ENCODE peak calls at places on chromosomes 16 and 17, in six cellular contexts. V, S, M, Q, L and Y are unnamed samples.

GRCh38 chr16:67230809-67231660 is 4.1 kb downstream of the TMEM208 start:
- DNase-seq in Q (no peak), L (no peak), V (peak), M (no peak), S (no peak), Y (no peak)

GRCh38 chr16:81424761-81425160 is 19.8 kb upstream of the CMIP start:
- DNase-seq in V (no peak), L (peak), Q (no peak), M (peak), S (no peak), Y (peak)

GRCh38 chr17:8041249-8041928 is 2.5 kb downstream of the ALOX15B start:
- DNase-seq in L (peak), Q (peak), M (no peak), S (peak), V (peak), Y (peak)

GRCh38 chr17:77365584-77366186 is 224.9 kb downstream of the SEC14L1 start:
- DNase-seq in V (peak), Q (peak), L (no peak), S (no peak), M (no peak), Y (peak)

GRCh38 chr16:21276090-21276489 is 2.0 kb downstream of the CRYM start:
- DNase-seq in V (no peak), M (no peak), S (no peak), L (no peak), Q (no peak), Y (no peak)

GRCh38 chr16:14280541-14280940 is 209.4 kb downstream of the MRTFB start:
- DNase-seq in L (no peak), S (no peak), Q (no peak), M (no peak), V (peak), Y (no peak)

GRCh38 chr17:28901866-28902818 is 737 bp downstream of the DHRS13 start:
- DNase-seq in L (peak), S (peak), M (no peak), V (peak), Q (peak), Y (no peak)

GRCh38 chr16:75092777-75093176 is 23.8 kb downstream of the LDHD start:
- DNase-seq in S (peak), M (no peak), V (no peak), L (no peak), Q (no peak), Y (no peak)

GRCh38 chr16:1057252-1057932 is 15.2 kb upstream of the SSTR5 start:
- DNase-seq in L (no peak), Q (peak), V (peak), M (no peak), S (peak), Y (peak)

GRCh38 chr17:70774339-70775110 is 605.2 kb downstream of the KCNJ2 start:
- DNase-seq in L (no peak), S (no peak), Q (no peak), M (no peak), V (no peak), Y (no peak)

GRCh38 chr16:54648575-54648974 is 282.1 kb upstream of the IRX5 start:
- DNase-seq in Q (no peak), S (peak), L (no peak), M (no peak), V (no peak), Y (no peak)

GRCh38 chr17:46139365-46140210 is 53.6 kb downstream of the KANSL1 start:
- DNase-seq in L (no peak), V (no peak), Q (no peak), M (no peak), S (no peak), Y (peak)

GRCh38 chr16:749010-749409 is 8.2 kb upstream of the CIAO3 start:
- DNase-seq in M (no peak), S (no peak), V (peak), L (no peak), Q (no peak), Y (no peak)

DNA sequence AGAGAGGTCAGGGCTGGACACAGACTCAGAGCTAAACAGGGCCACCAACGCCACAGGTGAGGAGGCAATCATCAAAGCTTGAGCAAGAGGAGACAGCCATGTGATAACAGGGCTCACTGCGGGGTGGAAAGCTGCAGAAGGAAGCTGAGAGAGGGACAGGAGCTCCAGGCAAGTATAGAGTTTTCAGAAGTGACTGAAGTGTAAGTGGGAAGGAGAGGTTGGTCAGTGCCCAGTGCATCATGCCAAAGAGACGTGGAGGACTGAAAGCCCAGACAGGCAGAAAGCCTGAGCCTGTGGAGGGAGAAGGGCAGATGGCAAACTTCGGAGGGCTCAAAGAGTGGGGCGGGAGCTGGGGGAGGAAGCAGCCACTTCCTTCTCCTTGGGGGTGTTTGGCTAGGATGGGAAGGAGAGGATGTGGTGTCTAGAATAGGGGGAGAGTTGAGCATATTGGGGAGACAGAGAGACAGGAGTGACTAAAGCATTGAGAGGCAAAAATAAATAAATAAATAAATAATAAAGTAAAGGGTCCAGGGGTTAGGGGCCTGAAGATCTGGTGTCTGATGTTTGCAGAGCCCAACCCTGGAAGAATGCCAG is 2.6 kb downstream of the KIFC3 start:
- DNase-seq in V (no peak), M (no peak), S (no peak), L (peak), Q (no peak), Y (no peak)
- H3K4me2 ChIP-seq in V (no peak), M (no peak), S (no peak), L (no peak), Q (peak), Y (no peak)

DNA sequence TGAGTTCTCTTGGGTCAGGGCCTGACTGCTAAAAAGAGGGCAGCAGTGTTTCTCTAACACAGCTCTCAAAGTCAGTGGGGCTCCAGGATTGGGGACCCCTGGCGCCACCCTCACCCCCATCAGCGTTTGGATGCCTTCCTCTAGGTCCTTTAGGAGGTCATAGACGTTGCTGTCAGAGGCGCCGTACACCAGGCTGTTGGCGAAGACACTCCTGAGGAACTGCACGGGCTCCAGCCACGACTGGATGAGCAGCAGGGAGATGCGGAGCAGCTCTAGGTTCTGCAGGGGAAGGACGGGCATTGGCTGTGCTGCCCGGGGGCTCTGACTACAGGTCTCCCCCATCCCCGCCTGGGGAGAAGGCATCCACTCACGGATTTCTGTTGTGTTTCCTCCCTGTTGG is 993 bp downstream of the GH1 start:
- DNase-seq in Q (no peak), S (no peak), V (no peak), M (no peak), L (no peak), Y (no peak)
- H3K4me2 ChIP-seq in Q (no peak), S (peak), V (no peak), M (no peak), L (no peak), Y (no peak)

GRCh38 chr17:67245694-67246397 is 850 bp upstream of the HELZ start:
- DNase-seq in L (peak), M (no peak), S (peak), Q (no peak), V (peak), Y (peak)

GRCh38 chr17:67248291-67248690 is 3.3 kb upstream of the HELZ start:
- DNase-seq in Q (no peak), V (no peak), L (no peak), M (no peak), S (no peak), Y (no peak)

GRCh38 chr17:67246648-67247415 is 1.8 kb upstream of the HELZ start:
- DNase-seq in M (peak), S (peak), L (no peak), Q (peak), V (no peak), Y (peak)

GRCh38 chr17:67246398-67246647 is 1.3 kb upstream of the HELZ start:
- DNase-seq in M (no peak), V (no peak), Q (no peak), L (no peak), S (no peak), Y (no peak)

GRCh38 chr17:67247416-67247900 is 2.5 kb upstream of the HELZ start:
- DNase-seq in S (no peak), L (no peak), M (no peak), Q (no peak), V (no peak), Y (no peak)
- H3K4me2 ChIP-seq in S (peak), L (no peak), M (no peak), Q (peak), V (no peak), Y (no peak)

DNA sequence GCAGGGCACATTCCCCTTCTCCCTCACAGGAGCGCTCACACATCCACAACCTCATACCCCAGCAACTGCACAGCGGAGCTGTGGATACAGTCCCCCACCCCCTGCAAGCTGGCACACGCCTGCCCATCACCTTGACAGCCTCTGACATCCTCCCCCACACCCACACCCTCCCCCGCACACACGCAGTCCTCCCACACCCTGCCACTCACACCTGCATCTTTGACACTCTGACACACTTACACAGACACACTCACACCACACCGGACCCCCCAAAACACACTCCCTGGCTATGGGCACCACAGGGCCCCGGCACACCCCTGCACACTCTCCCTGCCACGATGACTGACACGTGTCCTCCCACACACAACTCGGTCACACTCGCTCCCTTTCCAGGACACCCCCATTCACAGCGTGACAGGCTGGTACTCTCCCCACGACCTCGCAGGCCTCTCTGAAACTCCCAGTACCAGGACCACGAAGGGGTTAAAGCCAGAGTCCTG is 531 bp upstream of the PPP1R1B start:
- DNase-seq in S (no peak), V (no peak), M (no peak), L (no peak), Q (no peak), Y (no peak)
- H3K4me2 ChIP-seq in S (peak), V (no peak), M (no peak), L (no peak), Q (peak), Y (peak)

DNA sequence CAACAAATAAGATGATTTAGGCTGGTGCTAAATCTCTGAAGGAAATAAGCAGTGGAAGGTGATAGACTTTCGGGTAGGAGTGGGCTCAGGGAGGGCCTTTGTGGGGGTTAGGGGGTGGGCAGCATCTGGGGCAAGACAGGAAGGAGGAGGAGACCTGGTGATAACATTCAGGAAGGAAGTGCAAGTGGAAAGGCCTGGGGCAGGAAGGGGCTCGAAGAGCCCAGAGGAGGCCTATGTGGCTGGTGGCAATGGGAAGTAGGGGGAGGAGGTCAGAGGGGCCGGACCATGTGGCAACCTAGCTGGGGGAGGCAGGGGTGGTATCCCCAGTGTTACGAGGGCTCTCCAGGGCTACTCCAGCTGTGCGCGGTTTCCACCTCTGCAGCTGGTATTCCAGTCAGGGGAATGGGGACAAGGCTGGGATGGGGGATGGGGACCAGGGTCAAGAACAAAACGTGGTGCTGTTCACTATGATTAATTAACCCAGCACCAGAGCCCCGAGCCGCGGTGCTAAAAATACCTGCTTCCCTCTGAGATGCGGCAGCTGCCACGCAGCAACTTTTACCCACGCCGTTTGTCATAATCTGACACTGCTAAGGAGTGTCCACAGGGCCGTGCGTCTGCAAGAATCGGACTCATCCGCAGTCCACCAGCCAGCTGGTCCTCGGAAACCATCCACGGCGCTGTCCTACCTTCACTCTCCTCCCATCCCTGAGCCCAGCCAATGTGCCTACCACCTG is 5.2 kb upstream of the CCDC182 start:
- DNase-seq in S (no peak), Q (no peak), V (no peak), M (no peak), L (peak), Y (no peak)
- H3K4me2 ChIP-seq in S (no peak), Q (no peak), V (no peak), M (no peak), L (no peak), Y (no peak)

GRCh38 chr17:41340934-41341861 is 9.4 kb downstream of the KRT33A start:
- DNase-seq in S (no peak), L (no peak), M (peak), Q (no peak), V (peak), Y (no peak)
- H3K4me2 ChIP-seq in S (no peak), L (no peak), M (peak), Q (no peak), V (no peak), Y (no peak)

GRCh38 chr16:68350951-68351350 is 40.1 kb downstream of the PRMT7 start:
- DNase-seq in L (no peak), Q (no peak), S (no peak), V (peak), M (no peak), Y (no peak)

GRCh38 chr16:68349838-68350410 is 39.1 kb downstream of the PRMT7 start:
- DNase-seq in V (no peak), M (no peak), S (no peak), L (no peak), Q (no peak), Y (no peak)

GRCh38 chr16:68346892-68347480 is 36.2 kb downstream of the PRMT7 start:
- DNase-seq in M (no peak), L (peak), S (no peak), V (no peak), Q (no peak), Y (no peak)

GRCh38 chr16:68347605-68348004 is 36.8 kb downstream of the PRMT7 start:
- DNase-seq in L (peak), Q (no peak), M (no peak), V (no peak), S (no peak), Y (no peak)

DNA sequence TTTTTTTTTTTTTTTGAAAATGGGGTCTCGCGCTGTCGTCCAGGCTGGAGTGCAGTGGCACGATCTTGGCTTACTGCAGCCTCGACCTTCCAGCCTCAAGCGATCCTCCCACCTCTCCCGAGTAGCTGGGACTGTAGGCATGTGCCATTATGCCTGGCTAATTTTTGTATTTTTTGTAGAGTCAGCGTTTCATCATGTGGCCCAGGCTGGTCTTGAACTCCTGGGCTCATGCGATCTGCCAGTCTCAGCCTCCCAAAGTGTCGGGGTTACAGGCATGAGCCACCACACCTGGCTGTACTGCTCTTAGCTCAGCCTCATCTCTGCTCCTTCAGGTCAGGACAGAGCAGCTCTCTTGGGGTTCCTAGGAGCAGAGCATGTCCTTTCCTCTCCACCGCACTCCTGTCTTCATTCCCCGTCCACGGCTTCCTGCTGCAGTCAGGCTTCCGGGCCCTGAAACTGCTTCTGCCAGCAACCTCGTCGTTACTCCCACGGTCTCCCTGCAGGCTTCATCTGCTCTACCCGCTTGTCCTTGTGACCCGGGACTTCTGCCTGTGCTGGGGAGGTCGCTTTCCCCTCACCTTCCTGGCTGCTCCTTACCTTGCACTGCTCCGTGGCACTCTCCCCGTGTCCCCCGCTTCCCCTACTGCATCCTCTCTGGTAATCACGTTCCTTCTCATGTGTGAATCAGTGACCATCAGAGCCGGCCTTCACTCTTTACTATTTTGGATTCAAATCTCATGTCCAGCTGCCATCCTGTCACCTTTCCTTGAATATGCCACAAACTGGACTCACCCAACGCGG is 38.0 kb downstream of the PRMT7 start:
- DNase-seq in S (no peak), Q (no peak), L (no peak), M (no peak), V (peak), Y (no peak)
- H3K4me2 ChIP-seq in S (no peak), Q (no peak), L (peak), M (no peak), V (no peak), Y (no peak)

GRCh38 chr16:12682441-12682840 is 121.2 kb downstream of the CPPED1 start:
- DNase-seq in Q (no peak), L (no peak), M (no peak), S (no peak), V (no peak), Y (no peak)
- H3K4me2 ChIP-seq in Q (no peak), L (no peak), M (no peak), S (no peak), V (no peak), Y (no peak)